ENCODE peak calls at places on chromosomes 7 and 10, in seven cellular contexts. H, E, T, N, R, F and M are unnamed samples.

GRCh38 chr7:481219-481930 is 38.3 kb downstream of the PDGFA start:
- DNase-seq in H (no peak), E (no peak), T (no peak), N (no peak), R (peak), F (no peak), M (no peak)

GRCh38 chr7:108368466-108368865 is 87.8 kb downstream of the NRCAM start:
- DNase-seq in H (no peak), E (peak), T (no peak), N (no peak), R (no peak), F (no peak), M (no peak)

GRCh38 chr7:20021834-20022233 is 195.3 kb downstream of the MACC1 start:
- DNase-seq in H (no peak), E (no peak), T (peak), N (no peak), R (no peak), F (no peak), M (no peak)

GRCh38 chr7:7254908-7255307 is 72.6 kb downstream of the C1GALT1 start:
- DNase-seq in H (no peak), E (no peak), T (no peak), N (no peak), R (no peak), F (no peak), M (no peak)

GRCh38 chr10:82267465-82267864 is 392.5 kb downstream of the NRG3 start:
- DNase-seq in H (no peak), E (no peak), T (peak), N (no peak), R (no peak), F (no peak), M (no peak)

GRCh38 chr7:158606111-158606510 is 18.5 kb upstream of the PTPRN2 start:
- DNase-seq in H (no peak), E (no peak), T (no peak), N (peak), R (no peak), F (no peak), M (peak)

GRCh38 chr10:49649936-49650723 is 29.3 kb upstream of the C10orf53 start:
- DNase-seq in H (no peak), E (no peak), T (no peak), N (no peak), R (no peak), F (no peak), M (no peak)

GRCh38 chr7:107660381-107661080 is at the start of gene SLC26A4:
- DNase-seq in H (no peak), E (no peak), T (no peak), N (no peak), R (no peak), F (peak), M (peak)

GRCh38 chr10:69650589-69651261 is 20.7 kb downstream of the FAM241B start:
- DNase-seq in H (no peak), E (no peak), T (no peak), N (no peak), R (no peak), F (no peak), M (no peak)

GRCh38 chr10:73774637-73775036 is 7.2 kb upstream of the CHCHD1 start:
- DNase-seq in H (no peak), E (no peak), T (peak), N (no peak), R (peak), F (peak), M (no peak)
- TF ChIP-seq CTCF in H (no peak), E (no peak), T (no peak), N (peak), R (no peak), F (no peak), M (peak)

GRCh38 chr10:116270691-116271592 is 2.1 kb downstream of the GFRA1 start:
- DNase-seq in H (peak), E (no peak), T (no peak), N (no peak), R (no peak), F (peak), M (peak)

GRCh38 chr10:116269612-116270011 is 3.4 kb downstream of the GFRA1 start:
- DNase-seq in H (no peak), E (no peak), T (no peak), N (no peak), R (no peak), F (no peak), M (no peak)

GRCh38 chr10:116274141-116274861 is 1.3 kb upstream of the GFRA1 start:
- DNase-seq in H (peak), E (peak), T (peak), N (no peak), R (no peak), F (peak), M (peak)

GRCh38 chr10:116271593-116272496 is 1.2 kb downstream of the GFRA1 start:
- DNase-seq in H (peak), E (no peak), T (no peak), N (no peak), R (no peak), F (peak), M (peak)

DNA sequence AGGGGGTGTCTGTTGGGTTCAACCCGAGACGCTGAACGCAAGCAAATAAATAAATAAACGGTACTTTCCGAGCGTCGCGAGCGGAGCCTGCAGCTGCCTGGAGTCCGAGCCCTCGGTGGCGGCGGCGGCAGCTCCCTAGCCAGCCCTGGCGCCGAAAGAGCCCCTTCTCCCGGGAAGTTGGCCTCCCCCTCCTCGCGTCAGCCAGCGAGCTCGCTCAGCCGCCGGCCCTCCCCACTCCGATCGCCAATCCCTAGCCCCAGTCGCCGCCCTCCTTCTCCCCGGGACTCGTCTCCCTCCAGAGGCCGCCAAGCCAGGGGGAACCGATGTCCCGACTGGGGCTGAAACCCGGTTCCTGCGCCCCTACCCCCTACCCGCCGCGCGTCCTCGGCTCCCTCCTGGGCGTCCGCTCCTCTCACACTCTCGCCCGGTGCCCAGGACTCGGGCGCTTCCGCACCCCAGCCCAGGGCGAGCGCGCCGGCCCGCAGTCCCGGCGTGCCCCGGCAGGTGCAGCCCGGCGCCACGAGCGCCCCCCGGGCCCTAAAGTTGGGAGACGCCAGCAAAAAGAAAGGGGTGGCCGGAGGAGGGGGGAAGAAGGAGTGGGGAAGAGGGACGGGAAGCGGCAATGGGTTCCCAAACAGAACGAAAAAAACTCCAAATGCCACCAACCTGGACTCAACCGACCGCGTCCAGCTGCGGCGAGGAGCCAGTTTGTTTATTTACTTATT is at the start of gene GFRA1:
- DNase-seq in H (peak), E (peak), T (peak), N (no peak), R (no peak), F (peak), M (peak)
- TF ChIP-seq CTCF in H (peak), E (no peak), T (peak), N (peak), R (no peak), F (no peak), M (no peak)

DNA sequence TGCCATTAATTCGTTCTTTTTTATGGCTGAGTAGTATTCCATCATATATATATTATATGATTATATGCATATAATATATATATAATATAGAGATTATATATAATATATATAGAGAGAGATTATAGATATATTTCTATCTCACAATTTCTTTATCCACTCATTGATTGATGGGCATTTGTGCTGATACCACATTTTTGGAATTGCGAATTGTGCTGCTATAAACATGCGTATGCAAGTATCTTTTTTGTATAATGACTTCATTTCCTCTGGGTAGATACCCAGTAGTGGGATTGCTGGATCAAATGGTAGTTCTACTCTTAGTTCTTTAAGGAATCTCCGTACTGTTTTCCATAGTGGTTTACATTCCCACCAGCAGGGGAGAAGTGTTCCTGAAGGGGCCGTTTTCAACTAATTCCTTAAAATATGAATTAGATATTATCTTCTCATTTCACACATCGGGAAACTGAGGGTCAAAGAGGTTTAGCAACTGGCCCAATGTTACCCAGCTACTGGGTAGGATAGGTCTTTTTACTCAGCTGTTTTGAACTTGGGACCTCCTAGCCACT is 16.5 kb downstream of the NFE2L3 start:
- DNase-seq in H (no peak), E (no peak), T (no peak), N (no peak), R (no peak), F (no peak), M (no peak)
- TF ChIP-seq CTCF in H (no peak), E (no peak), T (no peak), N (peak), R (no peak), F (no peak), M (no peak)

DNA sequence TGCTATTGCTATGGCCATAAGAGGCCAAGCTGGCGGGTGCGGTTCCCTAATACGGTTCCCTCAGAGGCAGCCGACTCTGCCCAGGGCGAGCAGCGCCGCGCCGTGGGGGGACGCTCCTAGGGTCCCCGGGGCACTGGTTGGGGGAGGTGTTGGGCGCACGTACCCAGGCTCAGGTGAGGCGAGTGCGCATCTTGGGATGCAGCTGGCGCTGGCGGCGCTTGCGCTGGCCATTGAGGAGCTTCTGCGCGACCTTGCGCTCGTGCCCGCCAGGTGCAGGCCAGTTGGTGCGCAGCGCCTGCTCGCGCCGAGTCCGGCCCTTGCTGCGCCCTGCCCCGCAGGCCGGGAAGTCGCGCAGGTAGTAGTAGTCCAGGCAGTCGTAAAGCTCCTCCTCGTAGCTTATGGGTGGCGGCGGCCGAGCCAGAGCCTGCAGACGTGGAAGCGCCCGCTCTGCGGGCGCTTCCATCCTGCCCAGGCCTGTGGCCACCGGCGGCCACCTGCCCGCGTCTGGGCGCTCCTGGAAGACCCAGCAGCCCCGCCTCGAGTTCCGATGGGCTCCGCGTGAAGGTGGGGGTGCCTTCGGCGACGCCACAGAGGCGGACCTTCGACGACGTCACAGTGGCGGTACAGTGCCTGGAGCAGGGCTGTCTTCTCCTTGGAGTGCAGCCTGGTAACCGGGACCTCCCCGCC is at the start of gene NUPR2:
- DNase-seq in H (no peak), E (no peak), T (no peak), N (no peak), R (no peak), F (no peak), M (no peak)
- TF ChIP-seq CTCF in H (no peak), E (no peak), T (no peak), N (no peak), R (no peak), F (no peak), M (no peak)

GRCh38 chr10:106360870-106361269 is 803.6 kb downstream of the SORCS1 start:
- DNase-seq in H (no peak), E (peak), T (no peak), N (peak), R (no peak), F (no peak), M (no peak)

GRCh38 chr10:106355450-106355849 is 809.1 kb downstream of the SORCS1 start:
- DNase-seq in H (no peak), E (no peak), T (no peak), N (no peak), R (no peak), F (no peak), M (no peak)
- TF ChIP-seq CTCF in H (peak), E (peak), T (peak), N (peak), R (no peak), F (no peak), M (peak)

DNA sequence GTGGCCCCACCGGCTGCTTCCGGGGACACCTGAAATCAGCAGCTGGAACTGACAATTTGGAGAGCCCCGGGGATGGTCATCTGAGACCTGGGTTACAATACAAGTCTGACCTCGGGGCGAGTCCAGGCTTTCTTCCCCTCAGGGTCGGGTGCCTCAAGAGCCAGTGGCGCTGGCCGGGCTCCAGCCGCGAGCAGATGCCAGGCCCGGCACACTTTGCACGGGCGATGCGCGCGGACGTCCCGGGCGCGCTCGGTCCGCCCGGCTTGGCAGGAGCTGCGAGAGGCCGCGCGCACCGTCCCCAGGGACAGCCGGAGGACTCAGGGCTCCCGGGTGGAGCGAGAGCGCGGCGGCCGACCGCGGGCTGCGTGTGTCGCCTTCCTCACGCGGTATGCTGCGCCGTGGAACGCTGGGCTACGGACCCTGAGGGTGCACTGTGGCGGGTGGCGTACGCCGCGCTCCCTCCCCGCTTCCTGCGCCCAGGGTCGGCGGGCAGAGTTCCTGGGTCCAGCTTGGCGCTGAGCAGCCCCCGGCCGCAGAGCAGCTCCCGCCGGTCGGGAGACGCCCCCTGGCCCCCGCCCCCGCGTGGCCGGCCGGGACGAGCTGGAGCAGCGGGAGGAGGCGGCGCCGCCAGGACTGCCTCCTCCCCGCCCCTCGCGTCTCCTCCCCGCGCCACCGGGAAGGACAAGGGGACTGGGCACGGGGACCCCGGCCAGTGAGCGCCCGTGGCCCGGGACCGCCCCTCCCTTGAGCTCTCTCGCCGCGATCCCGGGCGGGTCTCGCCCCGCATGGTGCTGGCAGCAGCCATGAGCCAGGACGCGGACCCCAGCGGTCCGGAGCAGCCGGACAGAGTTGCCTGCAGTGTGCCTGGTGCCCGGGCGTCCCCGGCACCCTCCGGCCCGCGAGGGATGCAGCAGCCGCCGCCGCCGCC is at the start of gene RBM20:
- DNase-seq in H (peak), E (no peak), T (no peak), N (no peak), R (peak), F (peak), M (peak)
- TF ChIP-seq CTCF in H (no peak), E (no peak), T (no peak), N (no peak), R (no peak), F (no peak), M (no peak)

DNA sequence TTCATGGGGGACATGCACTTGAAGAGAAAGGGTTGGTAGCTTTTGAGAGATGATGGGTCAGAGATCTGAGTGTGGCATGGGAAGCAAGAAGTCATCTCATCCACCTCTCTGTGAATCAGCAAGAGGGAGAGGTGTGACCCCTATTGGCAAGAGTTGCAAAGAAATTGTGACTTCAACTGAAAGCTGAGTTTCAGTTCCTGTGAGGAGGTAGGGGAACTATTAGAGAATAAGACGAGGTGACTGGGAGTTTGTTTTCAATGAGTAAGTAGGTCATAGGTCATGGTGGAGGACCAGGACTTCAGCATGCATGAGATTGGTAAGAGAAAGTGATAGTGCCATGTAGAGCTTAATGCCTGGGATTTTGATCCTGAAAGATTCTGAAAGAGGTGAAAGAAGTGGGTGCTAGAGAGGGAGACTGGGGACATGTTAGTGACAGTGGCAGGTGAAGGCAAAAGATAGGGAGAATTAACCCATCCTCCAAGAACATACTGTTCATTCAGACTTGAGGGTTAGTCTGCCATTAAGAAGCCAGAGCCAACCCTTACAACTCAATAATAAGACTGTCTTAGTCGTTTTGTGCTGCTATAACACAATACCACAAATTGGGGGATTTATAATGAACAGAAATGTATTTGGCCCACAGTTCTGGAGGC is 75.5 kb upstream of the CAPZA2 start:
- DNase-seq in H (no peak), E (peak), T (peak), N (peak), R (no peak), F (peak), M (peak)
- TF ChIP-seq CTCF in H (no peak), E (peak), T (peak), N (peak), R (peak), F (peak), M (peak)